ENCODE peak calls at places on chromosome 21, in seven cellular contexts. One of them, this sample, is unnamed.
A peak's percentile ranks its signal among the peaks of the same experiment; 100 is the strongest.

GRCh38 chr21:27802816-27803475 is 836.1 kb upstream of the ADAMTS5 start:
- DNase-seq in naive B cell: no peak
- DNase-seq in AG08396: peak; percentile 37
- DNase-seq in endothelial cell: peak; percentile 57
- DNase-seq in GM23248: peak; percentile 64
- DNase-seq in activated CD8-positive, alpha-beta T cell treated with anti-CD3 and anti-CD28 coated beads, Interleukin-2, amount 10 ng/mL, durations not matched to agents 7 days and 5 days: peak; percentile 42
- DNase-seq in progenitor cell of endocrine pancreas: no peak
- DNase-seq in this sample: no peak

GRCh38 chr21:30256100-30256499 is 26.6 kb downstream of the KRTAP24-1 start:
- DNase-seq in GM23248: no peak
- DNase-seq in AG08396: no peak
- DNase-seq in endothelial cell: no peak
- DNase-seq in naive B cell: no peak
- DNase-seq in activated CD8-positive, alpha-beta T cell treated with anti-CD3 and anti-CD28 coated beads, Interleukin-2, amount 10 ng/mL, durations not matched to agents 7 days and 5 days: no peak
- DNase-seq in progenitor cell of endocrine pancreas: no peak
- DNase-seq in this sample: no peak

GRCh38 chr21:32370971-32371766 is 21.6 kb downstream of the URB1 start:
- DNase-seq in activated CD8-positive, alpha-beta T cell treated with anti-CD3 and anti-CD28 coated beads, Interleukin-2, amount 10 ng/mL, durations not matched to agents 7 days and 5 days: no peak
- DNase-seq in endothelial cell: no peak
- DNase-seq in naive B cell: no peak
- DNase-seq in progenitor cell of endocrine pancreas: no peak
- DNase-seq in GM23248: peak; percentile 6
- DNase-seq in AG08396: no peak
- DNase-seq in this sample: no peak

GRCh38 chr21:33206771-33207290 is 22.9 kb upstream of the IFNAR2 start:
- DNase-seq in GM23248: no peak
- DNase-seq in AG08396: no peak
- DNase-seq in naive B cell: no peak
- DNase-seq in endothelial cell: no peak
- DNase-seq in activated CD8-positive, alpha-beta T cell treated with anti-CD3 and anti-CD28 coated beads, Interleukin-2, amount 10 ng/mL, durations not matched to agents 7 days and 5 days: peak; percentile 12
- DNase-seq in progenitor cell of endocrine pancreas: no peak
- DNase-seq in this sample: no peak

GRCh38 chr21:41953831-41954653 is at the start of gene C2CD2:
- DNase-seq in progenitor cell of endocrine pancreas: peak; percentile 34
- DNase-seq in activated CD8-positive, alpha-beta T cell treated with anti-CD3 and anti-CD28 coated beads, Interleukin-2, amount 10 ng/mL, durations not matched to agents 7 days and 5 days: no peak
- DNase-seq in naive B cell: no peak
- DNase-seq in endothelial cell: peak; percentile 51
- DNase-seq in GM23248: peak; percentile 85
- DNase-seq in AG08396: peak; percentile 98
- DNase-seq in this sample: no peak

GRCh38 chr21:45819478-45820170 is 161.9 kb upstream of the COL6A1 start:
- DNase-seq in endothelial cell: no peak
- DNase-seq in naive B cell: no peak
- DNase-seq in activated CD8-positive, alpha-beta T cell treated with anti-CD3 and anti-CD28 coated beads, Interleukin-2, amount 10 ng/mL, durations not matched to agents 7 days and 5 days: no peak
- DNase-seq in progenitor cell of endocrine pancreas: no peak
- DNase-seq in AG08396: no peak
- DNase-seq in GM23248: no peak
- DNase-seq in this sample: no peak

GRCh38 chr21:14773777-14774345 is 227.7 kb upstream of the SAMSN1 start:
- DNase-seq in GM23248: peak; percentile 21
- DNase-seq in activated CD8-positive, alpha-beta T cell treated with anti-CD3 and anti-CD28 coated beads, Interleukin-2, amount 10 ng/mL, durations not matched to agents 7 days and 5 days: peak; percentile 74
- DNase-seq in naive B cell: peak; percentile 24
- DNase-seq in endothelial cell: peak; percentile 69
- DNase-seq in progenitor cell of endocrine pancreas: no peak
- DNase-seq in AG08396: no peak
- DNase-seq in this sample: peak; percentile 3

GRCh38 chr21:41868062-41868710 is 11.0 kb downstream of the PRDM15 start:
- DNase-seq in GM23248: peak; percentile 72
- DNase-seq in endothelial cell: no peak
- DNase-seq in progenitor cell of endocrine pancreas: no peak
- DNase-seq in naive B cell: no peak
- DNase-seq in AG08396: no peak
- DNase-seq in activated CD8-positive, alpha-beta T cell treated with anti-CD3 and anti-CD28 coated beads, Interleukin-2, amount 10 ng/mL, durations not matched to agents 7 days and 5 days: no peak
- DNase-seq in this sample: no peak

GRCh38 chr21:46604975-46605758 is at the start of gene S100B:
- DNase-seq in endothelial cell: no peak
- DNase-seq in naive B cell: no peak
- DNase-seq in progenitor cell of endocrine pancreas: no peak
- DNase-seq in activated CD8-positive, alpha-beta T cell treated with anti-CD3 and anti-CD28 coated beads, Interleukin-2, amount 10 ng/mL, durations not matched to agents 7 days and 5 days: peak; percentile 44
- DNase-seq in GM23248: no peak
- DNase-seq in AG08396: no peak
- DNase-seq in this sample: no peak

GRCh38 chr21:33267250-33267649 is 1.1 kb downstream of the IL10RB start:
- DNase-seq in endothelial cell: no peak
- DNase-seq in GM23248: peak; percentile 20
- DNase-seq in naive B cell: no peak
- DNase-seq in progenitor cell of endocrine pancreas: no peak
- DNase-seq in AG08396: no peak
- DNase-seq in activated CD8-positive, alpha-beta T cell treated with anti-CD3 and anti-CD28 coated beads, Interleukin-2, amount 10 ng/mL, durations not matched to agents 7 days and 5 days: no peak
- DNase-seq in this sample: no peak

GRCh38 chr21:44024895-44025353 is 12.8 kb downstream of the TRAPPC10 start:
- DNase-seq in activated CD8-positive, alpha-beta T cell treated with anti-CD3 and anti-CD28 coated beads, Interleukin-2, amount 10 ng/mL, durations not matched to agents 7 days and 5 days: no peak
- DNase-seq in progenitor cell of endocrine pancreas: no peak
- DNase-seq in GM23248: peak; percentile 87
- DNase-seq in naive B cell: no peak
- DNase-seq in AG08396: peak; percentile 80
- DNase-seq in endothelial cell: peak; percentile 15
- DNase-seq in this sample: no peak

GRCh38 chr21:44930543-44930981 is 9.3 kb upstream of the SLX9 start:
- DNase-seq in naive B cell: peak; percentile 74
- DNase-seq in activated CD8-positive, alpha-beta T cell treated with anti-CD3 and anti-CD28 coated beads, Interleukin-2, amount 10 ng/mL, durations not matched to agents 7 days and 5 days: peak; percentile 74
- DNase-seq in endothelial cell: no peak
- DNase-seq in AG08396: no peak
- DNase-seq in GM23248: peak; percentile 65
- DNase-seq in progenitor cell of endocrine pancreas: no peak
- DNase-seq in this sample: peak; percentile 56

GRCh38 chr21:43815991-43816390 is 26.6 kb downstream of the RRP1 start:
- DNase-seq in AG08396: no peak
- DNase-seq in naive B cell: no peak
- DNase-seq in progenitor cell of endocrine pancreas: no peak
- DNase-seq in activated CD8-positive, alpha-beta T cell treated with anti-CD3 and anti-CD28 coated beads, Interleukin-2, amount 10 ng/mL, durations not matched to agents 7 days and 5 days: no peak
- DNase-seq in endothelial cell: no peak
- DNase-seq in GM23248: no peak
- DNase-seq in this sample: no peak

GRCh38 chr21:28899744-28900143 is 92.9 kb downstream of the LTN1 start:
- DNase-seq in AG08396: no peak
- DNase-seq in GM23248: peak; percentile 87
- DNase-seq in progenitor cell of endocrine pancreas: no peak
- DNase-seq in endothelial cell: no peak
- DNase-seq in activated CD8-positive, alpha-beta T cell treated with anti-CD3 and anti-CD28 coated beads, Interleukin-2, amount 10 ng/mL, durations not matched to agents 7 days and 5 days: no peak
- DNase-seq in naive B cell: no peak
- DNase-seq in this sample: no peak

GRCh38 chr21:46145840-46146691 is 9.3 kb downstream of the FTCD start:
- DNase-seq in naive B cell: no peak
- DNase-seq in GM23248: no peak
- DNase-seq in AG08396: no peak
- DNase-seq in progenitor cell of endocrine pancreas: no peak
- DNase-seq in endothelial cell: no peak
- DNase-seq in activated CD8-positive, alpha-beta T cell treated with anti-CD3 and anti-CD28 coated beads, Interleukin-2, amount 10 ng/mL, durations not matched to agents 7 days and 5 days: no peak
- DNase-seq in this sample: no peak

GRCh38 chr21:14699433-14700410 is 153.6 kb upstream of the SAMSN1 start:
- DNase-seq in naive B cell: no peak
- DNase-seq in activated CD8-positive, alpha-beta T cell treated with anti-CD3 and anti-CD28 coated beads, Interleukin-2, amount 10 ng/mL, durations not matched to agents 7 days and 5 days: no peak
- DNase-seq in progenitor cell of endocrine pancreas: no peak
- DNase-seq in GM23248: no peak
- DNase-seq in AG08396: no peak
- DNase-seq in endothelial cell: no peak
- DNase-seq in this sample: no peak

GRCh38 chr21:35643176-35643575 is 417.1 kb downstream of the SETD4 start:
- DNase-seq in activated CD8-positive, alpha-beta T cell treated with anti-CD3 and anti-CD28 coated beads, Interleukin-2, amount 10 ng/mL, durations not matched to agents 7 days and 5 days: no peak
- DNase-seq in progenitor cell of endocrine pancreas: no peak
- DNase-seq in GM23248: no peak
- DNase-seq in naive B cell: no peak
- DNase-seq in endothelial cell: peak; percentile 8
- DNase-seq in AG08396: no peak
- DNase-seq in this sample: no peak

GRCh38 chr21:39523398-39523797 is 71.6 kb downstream of the SH3BGR start:
- DNase-seq in activated CD8-positive, alpha-beta T cell treated with anti-CD3 and anti-CD28 coated beads, Interleukin-2, amount 10 ng/mL, durations not matched to agents 7 days and 5 days: no peak
- DNase-seq in endothelial cell: no peak
- DNase-seq in naive B cell: no peak
- DNase-seq in AG08396: no peak
- DNase-seq in progenitor cell of endocrine pancreas: no peak
- DNase-seq in GM23248: no peak
- DNase-seq in this sample: no peak

GRCh38 chr21:44765231-44766013 is 36.2 kb downstream of the UBE2G2 start:
- DNase-seq in AG08396: no peak
- DNase-seq in activated CD8-positive, alpha-beta T cell treated with anti-CD3 and anti-CD28 coated beads, Interleukin-2, amount 10 ng/mL, durations not matched to agents 7 days and 5 days: peak; percentile 75
- DNase-seq in progenitor cell of endocrine pancreas: no peak
- DNase-seq in naive B cell: no peak
- DNase-seq in endothelial cell: no peak
- DNase-seq in GM23248: peak; percentile 33
- DNase-seq in this sample: peak; percentile 15

GRCh38 chr21:23811802-23812201 is 1795.5 kb downstream of the MRPL39 start:
- DNase-seq in AG08396: no peak
- DNase-seq in progenitor cell of endocrine pancreas: no peak
- DNase-seq in endothelial cell: no peak
- DNase-seq in GM23248: no peak
- DNase-seq in activated CD8-positive, alpha-beta T cell treated with anti-CD3 and anti-CD28 coated beads, Interleukin-2, amount 10 ng/mL, durations not matched to agents 7 days and 5 days: no peak
- DNase-seq in naive B cell: peak; percentile 51
- DNase-seq in this sample: no peak